ENCODE peak calls at places on chromosome 10, in six cellular contexts. One of them, this sample, is unnamed. For H3K4me1, the result is how much of the 10 kb centered on the place peaks cover.

GRCh38 chr10:131874991-131875451 is 25.8 kb upstream of the PPP2R2D start:
- DNase-seq in H1: peak
- DNase-seq in uterus: no peak
- DNase-seq in adrenal gland: peak
- DNase-seq in body of pancreas: peak
- DNase-seq in ovary: peak
- DNase-seq in this sample: peak

GRCh38 chr10:49568235-49568634 is 29.3 kb upstream of the ERCC6 start:
- DNase-seq in H1: no peak
- DNase-seq in uterus: no peak
- DNase-seq in adrenal gland: no peak
- DNase-seq in body of pancreas: no peak
- DNase-seq in ovary: no peak
- DNase-seq in this sample: no peak

GRCh38 chr10:6065845-6066244 is 3.7 kb upstream of the IL2RA start:
- DNase-seq in H1: no peak
- DNase-seq in uterus: no peak
- DNase-seq in adrenal gland: no peak
- DNase-seq in body of pancreas: no peak
- DNase-seq in ovary: no peak
- DNase-seq in this sample: peak

GRCh38 chr10:21020545-21020944 is 123.4 kb upstream of the NEBL start:
- DNase-seq in H1: peak
- DNase-seq in uterus: no peak
- DNase-seq in adrenal gland: peak
- DNase-seq in body of pancreas: peak
- DNase-seq in ovary: no peak
- DNase-seq in this sample: peak

GRCh38 chr10:108393111-108393510 is 1228.6 kb upstream of the SORCS1 start:
- DNase-seq in H1: no peak
- DNase-seq in uterus: no peak
- DNase-seq in adrenal gland: no peak
- DNase-seq in body of pancreas: no peak
- DNase-seq in ovary: no peak
- DNase-seq in this sample: peak

GRCh38 chr10:85794553-85794952 is 572.0 kb downstream of the GRID1 start:
- DNase-seq in H1: no peak
- DNase-seq in uterus: no peak
- DNase-seq in adrenal gland: no peak
- DNase-seq in body of pancreas: no peak
- DNase-seq in ovary: no peak
- DNase-seq in this sample: no peak

GRCh38 chr10:71753091-71753959 is 20.0 kb downstream of the VSIR start:
- DNase-seq in H1: no peak
- DNase-seq in uterus: peak
- DNase-seq in adrenal gland: peak
- DNase-seq in body of pancreas: no peak
- DNase-seq in ovary: no peak
- DNase-seq in this sample: no peak

GRCh38 chr10:97991875-97992274 is 38.5 kb downstream of the CRTAC1 start:
- DNase-seq in H1: no peak
- DNase-seq in uterus: no peak
- DNase-seq in adrenal gland: peak
- DNase-seq in body of pancreas: no peak
- DNase-seq in ovary: no peak
- DNase-seq in this sample: no peak

GRCh38 chr10:373015-373414 is 237.8 kb downstream of the ZMYND11 start:
- DNase-seq in H1: no peak
- DNase-seq in uterus: no peak
- DNase-seq in adrenal gland: no peak
- DNase-seq in body of pancreas: no peak
- DNase-seq in ovary: no peak
- DNase-seq in this sample: no peak

GRCh38 chr10:132464256-132465192 is 67.5 kb downstream of the PWWP2B start:
- DNase-seq in H1: no peak
- DNase-seq in uterus: peak
- DNase-seq in adrenal gland: peak
- DNase-seq in body of pancreas: no peak
- DNase-seq in ovary: peak
- DNase-seq in this sample: peak

GRCh38 chr10:18456984-18457383 is 194.4 kb downstream of the NSUN6 start:
- DNase-seq in H1: no peak
- DNase-seq in uterus: no peak
- DNase-seq in adrenal gland: no peak
- DNase-seq in body of pancreas: no peak
- DNase-seq in ovary: no peak
- DNase-seq in this sample: no peak

GRCh38 chr10:70799124-70799523 is 13.9 kb upstream of the TBATA start:
- DNase-seq in H1: no peak
- DNase-seq in uterus: no peak
- DNase-seq in adrenal gland: no peak
- DNase-seq in body of pancreas: no peak
- DNase-seq in ovary: no peak
- DNase-seq in this sample: no peak

GRCh38 chr10:76036410-76036940 is 605.1 kb downstream of the LRMDA start:
- DNase-seq in H1: peak
- DNase-seq in uterus: peak
- DNase-seq in adrenal gland: peak
- DNase-seq in body of pancreas: peak
- DNase-seq in ovary: peak
- DNase-seq in this sample: peak

GRCh38 chr10:130652544-130652943 is 516.4 kb downstream of the GLRX3 start:
- DNase-seq in H1: no peak
- DNase-seq in uterus: no peak
- DNase-seq in adrenal gland: no peak
- DNase-seq in body of pancreas: no peak
- DNase-seq in ovary: no peak
- DNase-seq in this sample: no peak

GRCh38 chr10:122264442-122264841 is 6.7 kb upstream of the BTBD16 start:
- DNase-seq in H1: no peak
- DNase-seq in uterus: no peak
- DNase-seq in adrenal gland: no peak
- DNase-seq in body of pancreas: no peak
- DNase-seq in ovary: no peak
- DNase-seq in this sample: no peak

GRCh38 chr10:102484021-102484420 is 18.5 kb downstream of the ACTR1A start:
- DNase-seq in H1: no peak
- DNase-seq in uterus: no peak
- DNase-seq in adrenal gland: no peak
- DNase-seq in body of pancreas: no peak
- DNase-seq in ovary: no peak
- DNase-seq in this sample: no peak

GRCh38 chr10:60086862-60087261 is 180.5 kb upstream of the CCDC6 start:
- DNase-seq in H1: no peak
- DNase-seq in uterus: no peak
- DNase-seq in adrenal gland: no peak
- DNase-seq in body of pancreas: no peak
- DNase-seq in ovary: no peak
- DNase-seq in this sample: no peak

GRCh38 chr10:127012071-127012768 is 107.0 kb downstream of the DOCK1 start:
- DNase-seq in H1: no peak
- DNase-seq in uterus: no peak
- DNase-seq in adrenal gland: no peak
- DNase-seq in body of pancreas: no peak
- DNase-seq in ovary: no peak
- DNase-seq in this sample: no peak

GRCh38 chr10:35192645-35193249 is 66.1 kb downstream of the CREM start:
- DNase-seq in H1: no peak
- DNase-seq in uterus: no peak
- DNase-seq in adrenal gland: no peak
- DNase-seq in body of pancreas: no peak
- DNase-seq in ovary: no peak
- DNase-seq in this sample: no peak

GRCh38 chr10:35191523-35191922 is 64.9 kb downstream of the CREM start:
- DNase-seq in H1: no peak
- DNase-seq in uterus: no peak
- DNase-seq in adrenal gland: peak
- DNase-seq in body of pancreas: no peak
- DNase-seq in ovary: no peak
- DNase-seq in this sample: no peak

GRCh38 chr10:35194471-35194870 is 67.8 kb downstream of the CREM start:
- DNase-seq in H1: no peak
- DNase-seq in uterus: no peak
- DNase-seq in adrenal gland: no peak
- DNase-seq in body of pancreas: no peak
- DNase-seq in ovary: no peak
- DNase-seq in this sample: no peak

GRCh38 chr10:35195361-35196306 is 69.0 kb downstream of the CREM start:
- DNase-seq in H1: no peak
- DNase-seq in uterus: peak
- DNase-seq in adrenal gland: peak
- DNase-seq in body of pancreas: peak
- DNase-seq in ovary: peak
- DNase-seq in this sample: peak

GRCh38 chr10:35194906-35195305 is 68.3 kb downstream of the CREM start:
- DNase-seq in H1: no peak
- DNase-seq in uterus: no peak
- DNase-seq in adrenal gland: no peak
- DNase-seq in body of pancreas: no peak
- DNase-seq in ovary: no peak
- DNase-seq in this sample: no peak
- TF ChIP-seq POLR2A in H1: no peak
- TF ChIP-seq POLR2A in uterus: no peak
- TF ChIP-seq POLR2A in adrenal gland: no peak
- TF ChIP-seq POLR2A in body of pancreas: no peak
- TF ChIP-seq POLR2A in ovary: no peak
- TF ChIP-seq POLR2A in this sample: no peak

GRCh38 chr10:80468806-80469421 is 14.8 kb downstream of the TSPAN14 start:
- DNase-seq in H1: no peak
- DNase-seq in uterus: no peak
- DNase-seq in adrenal gland: no peak
- DNase-seq in body of pancreas: no peak
- DNase-seq in ovary: no peak
- DNase-seq in this sample: no peak

GRCh38 chr10:80472234-80473095 is 18.4 kb downstream of the TSPAN14 start:
- DNase-seq in H1: no peak
- DNase-seq in uterus: no peak
- DNase-seq in adrenal gland: no peak
- DNase-seq in body of pancreas: no peak
- DNase-seq in ovary: no peak
- DNase-seq in this sample: no peak

GRCh38 chr10:80471715-80472233 is 17.7 kb downstream of the TSPAN14 start:
- DNase-seq in H1: no peak
- DNase-seq in uterus: no peak
- DNase-seq in adrenal gland: no peak
- DNase-seq in body of pancreas: no peak
- DNase-seq in ovary: no peak
- DNase-seq in this sample: no peak

GRCh38 chr10:80470266-80470665 is 16.2 kb downstream of the TSPAN14 start:
- DNase-seq in H1: no peak
- DNase-seq in uterus: no peak
- DNase-seq in adrenal gland: no peak
- DNase-seq in body of pancreas: no peak
- DNase-seq in ovary: no peak
- DNase-seq in this sample: no peak

DNA sequence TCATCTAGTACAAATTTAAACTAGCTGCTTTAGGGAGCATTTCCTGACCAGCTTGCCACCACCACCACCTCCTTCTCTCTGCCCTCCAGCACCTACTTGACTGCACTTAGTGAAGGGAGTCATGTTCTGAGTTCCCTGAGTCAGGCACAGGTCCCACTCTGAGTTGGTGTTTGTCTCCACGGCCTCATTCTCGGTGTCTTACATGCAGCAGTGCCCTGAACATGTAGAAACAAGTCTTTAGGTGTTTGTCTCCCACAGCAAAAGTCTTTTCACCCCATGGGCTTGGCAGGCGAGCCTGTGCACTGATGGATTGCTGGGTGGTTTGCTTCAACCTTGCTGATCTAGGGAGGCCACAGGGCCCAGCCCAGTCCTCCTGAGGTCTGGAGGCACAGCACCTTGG is 16.9 kb downstream of the TSPAN14 start:
- DNase-seq in H1: no peak
- DNase-seq in uterus: no peak
- DNase-seq in adrenal gland: no peak
- DNase-seq in body of pancreas: no peak
- DNase-seq in ovary: no peak
- DNase-seq in this sample: no peak
- H3K4me1 ChIP-seq in H1: under half
- H3K4me1 ChIP-seq in uterus: under half
- H3K4me1 ChIP-seq in adrenal gland: half or more
- H3K4me1 ChIP-seq in body of pancreas: half or more
- H3K4me1 ChIP-seq in ovary: under half
- H3K4me1 ChIP-seq in this sample: half or more

DNA sequence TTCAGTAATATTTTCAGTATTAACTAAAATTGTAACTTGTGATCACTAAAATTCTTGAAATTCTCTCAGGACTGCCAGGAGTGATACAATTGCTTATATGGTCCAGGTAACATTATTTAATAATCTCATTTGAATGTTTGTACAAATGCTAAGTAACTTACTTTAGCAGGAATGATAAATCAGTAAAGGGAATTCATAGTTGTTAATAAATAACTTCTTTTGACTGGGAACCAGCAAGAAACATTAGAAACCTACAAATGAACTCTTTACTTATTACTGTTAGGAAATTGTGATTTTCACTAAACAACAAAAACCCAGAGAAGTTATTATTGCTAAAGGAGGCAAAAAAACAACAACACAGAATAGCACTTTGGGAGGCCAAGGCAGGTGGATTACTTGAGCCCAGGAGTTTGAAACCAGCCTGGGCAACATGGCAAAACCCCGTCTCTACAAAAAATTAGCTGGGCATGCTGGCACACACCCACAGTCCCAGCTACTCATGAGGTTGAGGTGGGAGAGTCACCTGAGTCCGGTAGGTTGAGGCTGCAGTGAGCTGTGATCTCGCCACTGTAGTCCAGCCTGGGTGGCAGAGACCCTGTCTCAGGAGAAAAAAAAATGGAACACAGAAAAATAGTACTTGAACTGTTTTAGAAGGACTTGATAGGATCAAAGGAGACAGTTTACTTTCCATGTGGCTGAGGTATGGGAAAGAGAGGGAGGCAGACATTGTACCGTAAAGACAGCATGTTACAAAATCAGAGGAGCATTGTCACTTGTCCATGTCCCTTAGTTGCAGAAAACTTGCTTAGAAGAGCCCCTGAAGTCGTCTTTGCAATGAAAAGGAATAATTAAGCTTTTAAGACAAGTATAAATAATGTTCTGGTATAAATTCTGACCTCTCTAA is 53.1 kb downstream of the SHOC2 start:
- DNase-seq in H1: no peak
- DNase-seq in uterus: no peak
- DNase-seq in adrenal gland: no peak
- DNase-seq in body of pancreas: peak
- DNase-seq in ovary: no peak
- DNase-seq in this sample: no peak
- TF ChIP-seq POLR2A in H1: no peak
- TF ChIP-seq POLR2A in uterus: no peak
- TF ChIP-seq POLR2A in adrenal gland: no peak
- TF ChIP-seq POLR2A in body of pancreas: no peak
- TF ChIP-seq POLR2A in ovary: no peak
- TF ChIP-seq POLR2A in this sample: no peak

DNA sequence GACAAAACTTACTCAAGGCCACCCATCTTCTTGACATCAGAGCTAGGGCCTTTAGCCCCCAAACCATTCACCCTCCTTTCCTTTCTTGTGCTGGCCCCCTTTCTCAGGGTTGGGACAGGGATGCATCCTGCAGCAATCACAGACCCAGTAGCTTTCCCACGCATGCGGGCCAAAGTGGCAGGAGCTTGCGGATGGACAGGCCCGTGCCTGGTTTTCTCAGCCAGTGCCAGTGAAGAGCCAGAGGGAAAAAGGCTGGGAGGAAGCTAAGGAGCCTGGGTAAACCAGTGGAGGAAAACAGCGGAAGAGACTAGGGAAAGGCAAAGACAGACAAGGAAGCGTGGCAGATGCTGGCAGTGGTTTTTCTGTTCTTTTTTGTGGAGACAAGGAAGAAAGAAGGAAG is 5.1 kb upstream of the BLNK start:
- DNase-seq in H1: no peak
- DNase-seq in uterus: no peak
- DNase-seq in adrenal gland: no peak
- DNase-seq in body of pancreas: no peak
- DNase-seq in ovary: no peak
- DNase-seq in this sample: no peak
- H3K4me1 ChIP-seq in H1: under half
- H3K4me1 ChIP-seq in uterus: under half
- H3K4me1 ChIP-seq in adrenal gland: under half
- H3K4me1 ChIP-seq in body of pancreas: under half
- H3K4me1 ChIP-seq in ovary: under half
- H3K4me1 ChIP-seq in this sample: under half